ENCODE peak calls at places on chromosome 14, in seven cellular contexts. N is IMR-90, W is suprapubic skin, C is choroid plexus epithelial cell, O is HFFc6, P is AG09309, Q is fibroblast of pulmonary artery. J is an unnamed sample.

GRCh38 chr14:60396718-60397343 is 89.0 kb downstream of the C14orf39 start:
- DNase-seq in Q (no peak), P (peak), O (no peak), W (no peak), C (peak), N (peak), J (no peak)

GRCh38 chr14:36506732-36507614 is 13.1 kb downstream of the NKX2-1 start:
- DNase-seq in P (no peak), N (no peak), O (no peak), Q (no peak), C (no peak), W (no peak), J (peak)

GRCh38 chr14:75249251-75249957 is 29.2 kb upstream of the FOS start:
- DNase-seq in P (no peak), C (peak), O (no peak), N (no peak), W (no peak), Q (no peak), J (peak)

GRCh38 chr14:91753501-91754128 is 21.7 kb upstream of the CATSPERB start:
- DNase-seq in Q (no peak), N (no peak), C (no peak), W (no peak), O (no peak), P (no peak), J (no peak)

GRCh38 chr14:61662437-61663311 is 32.6 kb upstream of the HIF1A start:
- DNase-seq in N (peak), C (peak), O (peak), W (no peak), P (no peak), Q (peak), J (peak)

GRCh38 chr14:41743140-41743539 is 136.5 kb downstream of the LRFN5 start:
- DNase-seq in N (no peak), P (no peak), O (no peak), Q (no peak), C (no peak), W (no peak), J (no peak)

GRCh38 chr14:66859063-66859671 is 330.1 kb upstream of the GARIN2 start:
- DNase-seq in W (no peak), N (no peak), O (no peak), Q (no peak), C (no peak), P (no peak), J (no peak)

GRCh38 chr14:74538411-74539391 is 45.1 kb downstream of the ISCA2 start:
- DNase-seq in O (no peak), N (no peak), W (no peak), C (no peak), Q (no peak), P (no peak), J (no peak)

GRCh38 chr14:53608369-53608768 is 348.3 kb downstream of the BMP4 start:
- DNase-seq in W (no peak), C (no peak), N (no peak), Q (no peak), P (no peak), O (no peak), J (no peak)

GRCh38 chr14:76782885-76783566 is 21.8 kb downstream of the VASH1 start:
- DNase-seq in N (no peak), P (no peak), C (peak), W (no peak), Q (peak), O (no peak), J (peak)

GRCh38 chr14:62759796-62760195 is 285.5 kb downstream of the KCNH5 start:
- DNase-seq in N (no peak), Q (no peak), O (no peak), W (no peak), C (no peak), P (no peak), J (no peak)

GRCh38 chr14:95320076-95320895 is 578 bp upstream of the CLMN start:
- DNase-seq in C (no peak), Q (no peak), P (no peak), N (no peak), O (no peak), W (no peak), J (no peak)

GRCh38 chr14:101073598-101073965 is 170.1 kb upstream of the RTL1 start:
- DNase-seq in Q (no peak), O (no peak), P (no peak), W (peak), N (no peak), C (peak), J (no peak)

GRCh38 chr14:101072531-101072930 is 169.0 kb upstream of the RTL1 start:
- DNase-seq in O (no peak), Q (no peak), C (peak), W (peak), P (no peak), N (peak), J (no peak)

GRCh38 chr14:101074124-101075024 is 170.9 kb upstream of the RTL1 start:
- DNase-seq in Q (no peak), C (no peak), P (no peak), W (peak), O (no peak), N (no peak), J (no peak)

GRCh38 chr14:101072070-101072469 is 168.5 kb upstream of the RTL1 start:
- DNase-seq in Q (no peak), N (no peak), W (peak), P (no peak), O (no peak), C (no peak), J (no peak)

DNA sequence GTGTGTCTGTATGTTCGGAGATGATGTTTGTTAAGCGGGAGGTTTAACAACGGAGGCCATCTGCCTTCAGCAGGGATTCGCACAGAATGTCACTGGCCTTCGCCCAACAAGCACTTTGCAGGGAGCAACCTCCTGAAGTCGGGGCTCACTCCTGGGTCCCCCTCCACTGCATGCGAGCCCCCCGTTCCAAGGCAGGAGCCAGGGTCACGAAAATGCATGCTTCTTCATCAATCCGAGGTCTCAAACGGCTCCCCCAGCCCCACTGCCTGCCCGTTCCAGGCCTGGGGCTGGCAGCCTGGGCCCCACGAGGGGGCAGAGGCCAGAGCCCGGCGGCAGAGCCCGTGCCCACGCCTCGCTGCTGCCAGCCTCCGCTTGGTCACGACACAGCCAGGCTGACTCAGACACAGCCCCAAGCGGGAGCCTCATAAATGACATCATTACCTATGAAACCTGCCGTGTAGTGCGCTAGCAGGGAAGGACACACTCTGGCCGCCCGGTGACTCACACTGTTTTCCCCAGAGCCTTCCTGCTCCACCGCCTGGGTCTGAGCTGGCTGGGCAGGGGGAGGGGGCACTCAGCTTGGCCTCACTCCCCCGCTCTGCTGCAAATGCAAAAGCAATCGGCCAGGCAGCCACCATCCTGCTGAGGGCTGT is 169.5 kb upstream of the RTL1 start:
- DNase-seq in Q (peak), C (peak), N (peak), W (peak), P (peak), O (peak), J (peak)
- TF ChIP-seq CTCF in Q (no peak), C (no peak), N (peak), W (no peak), P (no peak), O (peak), J (no peak)

DNA sequence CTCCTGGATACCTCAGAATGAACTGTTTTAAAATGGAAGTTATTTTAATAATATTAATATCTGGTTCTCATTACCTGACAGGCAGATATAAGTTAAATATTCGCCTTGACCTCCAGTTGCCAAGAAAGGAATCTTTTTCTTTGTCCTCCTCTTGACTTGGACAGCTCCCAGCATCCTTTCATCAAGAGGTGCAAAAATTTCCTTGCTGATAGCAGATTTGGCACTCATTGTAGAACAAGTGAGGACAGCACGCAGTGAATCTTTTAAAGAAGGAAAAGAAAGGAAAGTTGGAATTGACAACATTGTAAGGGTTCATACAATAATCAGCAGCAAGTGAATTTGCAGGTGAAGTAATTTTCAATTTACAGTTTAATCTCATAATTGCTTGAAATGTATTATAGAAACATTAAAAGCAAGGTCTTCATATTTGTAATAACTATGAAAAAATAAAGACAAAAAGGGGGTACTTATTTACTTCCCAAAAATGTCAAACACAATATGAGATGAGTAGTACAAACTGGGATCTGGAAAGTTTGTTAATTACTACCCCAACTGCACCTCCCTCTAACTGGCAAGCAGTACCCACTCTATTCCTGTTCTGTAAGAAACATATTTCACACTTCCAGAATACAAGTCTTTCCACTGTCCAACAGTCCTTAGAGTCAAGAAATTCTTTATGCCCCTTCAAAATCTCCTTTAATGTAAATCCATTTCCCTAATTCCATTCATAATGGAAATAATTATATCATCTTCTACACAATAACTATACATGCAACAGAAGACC is 75.2 kb downstream of the STXBP6 start:
- DNase-seq in C (no peak), O (no peak), N (no peak), W (no peak), Q (no peak), P (no peak), J (no peak)
- TF ChIP-seq CTCF in C (no peak), O (no peak), N (no peak), W (no peak), Q (no peak), P (no peak), J (no peak)

DNA sequence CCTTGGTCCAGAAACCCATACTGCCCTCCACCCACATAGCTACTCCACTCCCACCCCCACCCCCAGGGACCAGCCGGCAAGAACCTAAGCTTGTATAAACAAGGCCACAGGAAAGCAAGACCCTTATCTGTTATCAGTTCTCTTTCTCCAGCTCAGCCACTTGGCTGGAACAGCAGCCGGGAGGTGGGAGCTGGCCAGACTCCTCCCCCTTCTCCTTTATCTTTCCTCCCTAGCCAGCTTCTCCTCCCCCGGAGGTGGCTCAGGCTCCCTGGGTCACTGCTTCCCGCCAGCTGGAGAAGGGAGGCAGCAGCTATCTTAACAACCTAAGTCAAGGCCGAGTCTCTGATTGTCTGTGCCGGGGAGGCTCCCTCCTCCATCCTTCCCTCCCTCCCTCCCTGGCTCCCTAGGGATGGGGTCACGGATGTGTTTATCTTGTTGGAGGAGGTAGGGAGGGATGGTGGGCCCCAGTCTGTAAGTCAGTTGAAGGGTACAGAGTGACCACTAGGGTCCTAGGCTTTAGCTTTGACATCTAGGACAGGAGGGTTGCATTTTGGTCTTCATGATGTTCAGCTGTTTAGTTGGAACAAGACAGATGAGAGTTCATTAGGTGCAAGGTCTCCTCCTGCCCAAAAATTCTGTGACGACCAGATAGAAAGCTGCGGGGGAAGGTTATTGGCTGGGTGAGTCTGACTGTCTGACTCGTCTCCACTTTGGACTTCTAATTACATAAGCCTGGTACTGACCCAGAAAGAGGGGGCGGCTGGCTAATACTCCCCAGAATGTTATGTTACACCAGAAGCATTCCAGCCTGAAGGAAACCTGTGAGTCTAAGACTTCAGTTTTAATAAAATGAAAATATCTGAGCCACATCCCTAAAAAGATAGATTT is 29.7 kb downstream of the ZFP36L1 start:
- DNase-seq in N (peak), O (peak), C (peak), W (no peak), P (no peak), Q (peak), J (no peak)
- TF ChIP-seq CTCF in N (no peak), O (no peak), C (no peak), W (no peak), P (no peak), Q (no peak), J (no peak)

GRCh38 chr14:24139272-24139934 is 2.0 kb downstream of the EMC9 start:
- DNase-seq in P (no peak), O (no peak), N (no peak), W (no peak), Q (no peak), C (no peak), J (no peak)
- TF ChIP-seq CTCF in P (no peak), O (no peak), N (no peak), W (no peak), Q (no peak), C (no peak), J (no peak)

DNA sequence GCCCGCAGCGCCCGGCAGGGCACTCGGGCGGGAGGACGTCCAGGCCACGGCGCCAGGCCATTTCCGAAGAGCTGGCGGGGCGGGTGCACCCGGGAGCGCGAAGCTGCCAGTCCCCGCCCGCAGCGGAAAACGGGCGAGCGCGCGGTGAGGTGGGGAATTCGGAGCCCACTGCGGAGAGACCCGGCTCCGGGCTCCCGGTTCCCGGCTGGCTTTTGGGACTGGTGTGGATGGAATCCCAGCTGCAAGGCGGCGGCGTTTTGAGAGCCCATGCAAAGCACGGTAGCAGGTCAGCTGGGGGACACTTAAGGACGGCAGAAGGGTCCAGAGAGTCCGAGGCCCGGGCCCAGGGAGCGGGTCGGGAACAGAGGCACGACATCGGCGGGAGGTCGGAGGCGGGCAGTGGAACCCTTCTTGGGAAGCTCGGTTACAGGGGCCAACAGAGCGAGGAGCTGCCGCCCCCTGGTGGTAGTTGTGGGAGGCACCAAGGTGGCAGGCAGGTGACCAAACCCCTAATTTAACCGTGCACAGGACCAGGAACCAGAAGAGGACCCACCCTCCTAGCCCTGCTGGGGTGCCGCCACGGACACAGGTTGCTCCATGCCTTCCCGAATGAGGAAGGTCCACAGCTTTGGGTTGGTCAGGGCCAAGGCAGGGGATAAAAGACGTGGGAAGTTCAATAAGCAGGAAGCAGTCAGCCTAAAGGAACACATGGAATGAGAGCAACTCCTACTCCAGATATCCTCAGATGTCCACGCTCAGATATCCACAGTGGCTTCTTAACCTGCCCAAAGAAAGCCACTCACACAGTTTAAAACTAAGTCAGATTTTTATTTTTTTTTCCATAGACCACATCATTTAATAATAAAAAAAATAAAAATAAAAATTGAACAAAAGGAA is 685 bp upstream of the CDH24 start:
- DNase-seq in Q (peak), P (no peak), O (peak), W (peak), N (peak), C (peak), J (peak)
- TF ChIP-seq CTCF in Q (peak), P (peak), O (peak), W (peak), N (peak), C (peak), J (peak)

DNA sequence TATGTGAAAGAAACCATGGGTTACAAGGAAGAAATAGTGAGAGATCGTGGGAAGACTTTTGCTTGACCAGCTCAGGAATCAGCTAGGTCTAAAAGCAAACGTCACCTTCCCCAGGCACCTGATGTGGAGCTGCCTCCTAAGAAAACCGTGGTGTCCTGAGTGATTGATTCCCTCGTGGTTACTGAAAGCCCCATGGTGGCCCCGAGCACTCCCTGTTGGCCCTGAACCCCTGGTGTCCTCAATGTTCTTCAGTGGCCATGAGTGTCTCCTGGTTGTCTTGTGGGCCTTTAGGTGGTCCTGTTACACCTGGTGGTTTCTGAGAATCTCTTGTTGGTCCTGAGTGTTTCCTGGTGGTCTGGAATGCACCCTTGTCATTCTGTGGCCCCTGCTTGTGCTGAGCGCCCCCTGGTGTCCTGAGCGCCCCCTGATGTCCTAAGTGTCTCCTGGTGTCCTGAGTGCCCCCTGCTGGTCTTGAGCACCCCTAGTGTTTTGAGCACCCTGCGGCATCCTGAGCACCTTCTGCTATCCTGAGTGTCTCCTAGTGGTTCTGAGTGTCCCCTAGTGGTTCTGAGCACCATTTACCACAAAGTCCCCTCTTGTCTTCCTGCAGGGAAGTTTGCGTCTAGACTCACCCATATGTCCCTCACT is 518.7 kb downstream of the TMEM121 start:
- DNase-seq in Q (no peak), P (no peak), C (no peak), O (no peak), N (no peak), W (no peak), J (peak)
- TF ChIP-seq CTCF in Q (no peak), P (peak), C (no peak), O (peak), N (peak), W (peak), J (peak)

J was measured in GM10248.